ENCODE peak calls at places on chromosome 4, in nine cellular contexts. One of them, this sample, is unnamed.

GRCh38 chr4:113616443-113616842 is 145.1 kb downstream of the CAMK2D start:
- DNase-seq in A549: no peak
- DNase-seq in lower leg skin: no peak
- DNase-seq in breast epithelium: no peak
- DNase-seq in uterus: no peak
- DNase-seq in right lobe of liver: no peak
- DNase-seq in H1: no peak
- DNase-seq in K562: no peak
- DNase-seq in tibial nerve: no peak
- DNase-seq in this sample: no peak

GRCh38 chr4:8322794-8323704 is 53.5 kb downstream of the HTRA3 start:
- DNase-seq in A549: no peak
- DNase-seq in lower leg skin: peak
- DNase-seq in breast epithelium: no peak
- DNase-seq in uterus: no peak
- DNase-seq in right lobe of liver: no peak
- DNase-seq in H1: no peak
- DNase-seq in K562: no peak
- DNase-seq in tibial nerve: no peak
- DNase-seq in this sample: no peak

GRCh38 chr4:1295405-1296055 is 5.8 kb downstream of the MAEA start:
- DNase-seq in A549: no peak
- DNase-seq in lower leg skin: peak
- DNase-seq in breast epithelium: no peak
- DNase-seq in uterus: no peak
- DNase-seq in right lobe of liver: peak
- DNase-seq in H1: no peak
- DNase-seq in K562: no peak
- DNase-seq in tibial nerve: no peak
- DNase-seq in this sample: no peak

GRCh38 chr4:106369456-106370060 is 980 bp upstream of the GIMD1 start:
- DNase-seq in A549: peak
- DNase-seq in lower leg skin: no peak
- DNase-seq in breast epithelium: no peak
- DNase-seq in uterus: no peak
- DNase-seq in right lobe of liver: no peak
- DNase-seq in H1: peak
- DNase-seq in K562: peak
- DNase-seq in tibial nerve: peak
- DNase-seq in this sample: peak

GRCh38 chr4:154013576-154013975 is 224.7 kb upstream of the SFRP2 start:
- DNase-seq in A549: no peak
- DNase-seq in lower leg skin: no peak
- DNase-seq in breast epithelium: no peak
- DNase-seq in uterus: no peak
- DNase-seq in right lobe of liver: no peak
- DNase-seq in H1: no peak
- DNase-seq in K562: no peak
- DNase-seq in tibial nerve: no peak
- DNase-seq in this sample: no peak

GRCh38 chr4:114263233-114263632 is 283.8 kb upstream of the ARSJ start:
- DNase-seq in A549: no peak
- DNase-seq in lower leg skin: no peak
- DNase-seq in breast epithelium: no peak
- DNase-seq in uterus: no peak
- DNase-seq in right lobe of liver: no peak
- DNase-seq in H1: no peak
- DNase-seq in K562: no peak
- DNase-seq in tibial nerve: no peak
- DNase-seq in this sample: no peak

GRCh38 chr4:79666875-79667274 is 258.8 kb upstream of the GK2 start:
- DNase-seq in A549: no peak
- DNase-seq in lower leg skin: no peak
- DNase-seq in breast epithelium: no peak
- DNase-seq in uterus: no peak
- DNase-seq in right lobe of liver: no peak
- DNase-seq in H1: no peak
- DNase-seq in K562: no peak
- DNase-seq in tibial nerve: no peak
- DNase-seq in this sample: no peak

GRCh38 chr4:92334716-92335350 is 31.1 kb downstream of the GRID2 start:
- DNase-seq in A549: no peak
- DNase-seq in lower leg skin: no peak
- DNase-seq in breast epithelium: no peak
- DNase-seq in uterus: no peak
- DNase-seq in right lobe of liver: no peak
- DNase-seq in H1: no peak
- DNase-seq in K562: no peak
- DNase-seq in tibial nerve: no peak
- DNase-seq in this sample: peak

GRCh38 chr4:41887821-41888699 is 47.2 kb upstream of the TMEM33 start:
- DNase-seq in A549: no peak
- DNase-seq in lower leg skin: no peak
- DNase-seq in breast epithelium: peak
- DNase-seq in uterus: no peak
- DNase-seq in right lobe of liver: no peak
- DNase-seq in H1: no peak
- DNase-seq in K562: peak
- DNase-seq in tibial nerve: peak
- DNase-seq in this sample: peak

GRCh38 chr4:169621754-169622481 is 1.5 kb downstream of the CLCN3 start:
- DNase-seq in A549: peak
- DNase-seq in lower leg skin: no peak
- DNase-seq in breast epithelium: no peak
- DNase-seq in uterus: no peak
- DNase-seq in right lobe of liver: no peak
- DNase-seq in H1: no peak
- DNase-seq in K562: no peak
- DNase-seq in tibial nerve: no peak
- DNase-seq in this sample: no peak

GRCh38 chr4:152118108-152118507 is 357.3 kb upstream of the GATB start:
- DNase-seq in A549: no peak
- DNase-seq in lower leg skin: no peak
- DNase-seq in breast epithelium: no peak
- DNase-seq in uterus: no peak
- DNase-seq in right lobe of liver: no peak
- DNase-seq in H1: no peak
- DNase-seq in K562: no peak
- DNase-seq in tibial nerve: no peak
- DNase-seq in this sample: no peak

GRCh38 chr4:32560306-32560705 is 1840.1 kb downstream of the PCDH7 start:
- DNase-seq in A549: no peak
- DNase-seq in lower leg skin: no peak
- DNase-seq in breast epithelium: no peak
- DNase-seq in uterus: no peak
- DNase-seq in right lobe of liver: no peak
- DNase-seq in H1: no peak
- DNase-seq in K562: no peak
- DNase-seq in tibial nerve: no peak
- DNase-seq in this sample: peak

DNA sequence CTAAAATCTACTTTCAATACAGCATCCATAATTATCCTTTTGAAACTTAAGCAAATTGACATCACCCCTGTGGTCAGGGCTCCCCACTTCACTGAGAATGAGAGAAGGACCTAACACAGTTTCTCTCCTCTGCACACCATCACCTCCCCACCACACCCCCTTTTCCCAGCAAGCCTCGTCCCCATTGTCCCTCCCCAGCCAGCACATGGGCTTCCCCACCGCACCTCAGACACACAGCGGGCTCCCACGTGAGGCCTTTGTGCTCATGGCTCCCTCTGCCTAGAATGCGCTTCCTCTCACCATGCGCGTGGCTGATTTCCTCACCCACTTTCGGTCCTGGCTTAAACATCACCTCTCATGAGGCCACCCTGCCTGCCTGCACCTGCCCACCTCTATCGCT is 639.0 kb upstream of the FRG1 start:
- DNase-seq in A549: no peak
- DNase-seq in lower leg skin: peak
- DNase-seq in breast epithelium: no peak
- DNase-seq in uterus: no peak
- DNase-seq in right lobe of liver: no peak
- DNase-seq in H1: no peak
- DNase-seq in K562: no peak
- DNase-seq in tibial nerve: no peak
- DNase-seq in this sample: no peak
- TF ChIP-seq CTCF in A549: no peak
- TF ChIP-seq CTCF in lower leg skin: no peak
- TF ChIP-seq CTCF in breast epithelium: no peak
- TF ChIP-seq CTCF in uterus: no peak
- TF ChIP-seq CTCF in right lobe of liver: no peak
- TF ChIP-seq CTCF in H1: no peak
- TF ChIP-seq CTCF in K562: no peak
- TF ChIP-seq CTCF in tibial nerve: no peak
- TF ChIP-seq CTCF in this sample: no peak

GRCh38 chr4:73870260-73870659 is 1.1 kb downstream of the CXCL1 start:
- DNase-seq in A549: peak
- DNase-seq in lower leg skin: no peak
- DNase-seq in breast epithelium: no peak
- DNase-seq in uterus: no peak
- DNase-seq in right lobe of liver: no peak
- DNase-seq in H1: no peak
- DNase-seq in K562: no peak
- DNase-seq in tibial nerve: no peak
- DNase-seq in this sample: no peak

GRCh38 chr4:73867783-73868182 is 1.4 kb upstream of the CXCL1 start:
- DNase-seq in A549: peak
- DNase-seq in lower leg skin: no peak
- DNase-seq in breast epithelium: no peak
- DNase-seq in uterus: no peak
- DNase-seq in right lobe of liver: no peak
- DNase-seq in H1: no peak
- DNase-seq in K562: no peak
- DNase-seq in tibial nerve: no peak
- DNase-seq in this sample: no peak

GRCh38 chr4:73869130-73870055 is at the start of gene CXCL1:
- DNase-seq in A549: peak
- DNase-seq in lower leg skin: no peak
- DNase-seq in breast epithelium: no peak
- DNase-seq in uterus: no peak
- DNase-seq in right lobe of liver: peak
- DNase-seq in H1: no peak
- DNase-seq in K562: peak
- DNase-seq in tibial nerve: no peak
- DNase-seq in this sample: peak

GRCh38 chr4:73866236-73866635 is 3.0 kb upstream of the CXCL1 start:
- DNase-seq in A549: no peak
- DNase-seq in lower leg skin: no peak
- DNase-seq in breast epithelium: no peak
- DNase-seq in uterus: no peak
- DNase-seq in right lobe of liver: no peak
- DNase-seq in H1: no peak
- DNase-seq in K562: no peak
- DNase-seq in tibial nerve: no peak
- DNase-seq in this sample: no peak

GRCh38 chr4:73868206-73869129 is 725 bp upstream of the CXCL1 start:
- DNase-seq in A549: peak
- DNase-seq in lower leg skin: no peak
- DNase-seq in breast epithelium: no peak
- DNase-seq in uterus: no peak
- DNase-seq in right lobe of liver: no peak
- DNase-seq in H1: no peak
- DNase-seq in K562: no peak
- DNase-seq in tibial nerve: no peak
- DNase-seq in this sample: no peak
- TF ChIP-seq POLR2A in A549: no peak
- TF ChIP-seq POLR2A in lower leg skin: no peak
- TF ChIP-seq POLR2A in breast epithelium: no peak
- TF ChIP-seq POLR2A in uterus: no peak
- TF ChIP-seq POLR2A in right lobe of liver: no peak
- TF ChIP-seq POLR2A in H1: no peak
- TF ChIP-seq POLR2A in K562: no peak
- TF ChIP-seq POLR2A in tibial nerve: no peak
- TF ChIP-seq POLR2A in this sample: no peak

GRCh38 chr4:23891064-23891421 is 1.2 kb upstream of the PPARGC1A start:
- DNase-seq in A549: no peak
- DNase-seq in lower leg skin: no peak
- DNase-seq in breast epithelium: no peak
- DNase-seq in uterus: no peak
- DNase-seq in right lobe of liver: no peak
- DNase-seq in H1: no peak
- DNase-seq in K562: no peak
- DNase-seq in tibial nerve: no peak
- DNase-seq in this sample: no peak
- H3K4me3 ChIP-seq in A549: no peak
- H3K4me3 ChIP-seq in lower leg skin: no peak
- H3K4me3 ChIP-seq in breast epithelium: peak
- H3K4me3 ChIP-seq in uterus: peak
- H3K4me3 ChIP-seq in right lobe of liver: peak
- H3K4me3 ChIP-seq in H1: no peak
- H3K4me3 ChIP-seq in K562: no peak
- H3K4me3 ChIP-seq in tibial nerve: no peak
- H3K4me3 ChIP-seq in this sample: peak

GRCh38 chr4:97720869-97721432 is 422.3 kb downstream of the STPG2 start:
- DNase-seq in A549: no peak
- DNase-seq in lower leg skin: no peak
- DNase-seq in breast epithelium: no peak
- DNase-seq in uterus: no peak
- DNase-seq in right lobe of liver: no peak
- DNase-seq in H1: no peak
- DNase-seq in K562: no peak
- DNase-seq in tibial nerve: peak
- DNase-seq in this sample: no peak
- TF ChIP-seq CTCF in A549: peak
- TF ChIP-seq CTCF in lower leg skin: no peak
- TF ChIP-seq CTCF in breast epithelium: no peak
- TF ChIP-seq CTCF in uterus: no peak
- TF ChIP-seq CTCF in right lobe of liver: peak
- TF ChIP-seq CTCF in H1: no peak
- TF ChIP-seq CTCF in K562: no peak
- TF ChIP-seq CTCF in tibial nerve: peak
- TF ChIP-seq CTCF in this sample: peak

DNA sequence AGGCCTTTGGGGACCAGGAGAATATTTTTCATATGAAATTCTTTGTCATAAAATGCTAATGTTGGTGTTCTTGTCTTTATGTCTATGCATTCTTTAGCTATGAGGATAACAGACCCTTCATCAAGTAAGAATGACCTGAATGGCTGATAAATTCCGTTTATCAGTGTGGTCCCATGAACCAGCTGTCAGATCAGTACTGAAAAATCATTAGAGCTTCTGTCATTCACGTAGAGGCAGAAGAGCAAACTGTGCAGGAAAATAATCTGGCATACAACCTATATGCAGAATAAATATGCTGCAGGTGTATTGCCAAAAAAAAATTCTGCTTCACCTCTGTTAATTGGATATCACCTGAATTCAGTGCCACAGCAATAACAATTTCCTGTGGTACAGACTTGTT is 828.6 kb downstream of the ADGRL3 start:
- DNase-seq in A549: no peak
- DNase-seq in lower leg skin: no peak
- DNase-seq in breast epithelium: no peak
- DNase-seq in uterus: no peak
- DNase-seq in right lobe of liver: no peak
- DNase-seq in H1: no peak
- DNase-seq in K562: no peak
- DNase-seq in tibial nerve: no peak
- DNase-seq in this sample: no peak
- TF ChIP-seq POLR2A in A549: no peak
- TF ChIP-seq POLR2A in lower leg skin: no peak
- TF ChIP-seq POLR2A in breast epithelium: no peak
- TF ChIP-seq POLR2A in uterus: no peak
- TF ChIP-seq POLR2A in right lobe of liver: no peak
- TF ChIP-seq POLR2A in H1: no peak
- TF ChIP-seq POLR2A in K562: no peak
- TF ChIP-seq POLR2A in tibial nerve: no peak
- TF ChIP-seq POLR2A in this sample: no peak

This sample was measured in thyroid gland.